ENCODE peak calls at places on chromosome X, in ten cellular contexts. V, P, F, L, M, Y, I, W, H and T are unnamed samples.

GRCh38 chrX:56232221-56233082 is at the start of gene KLF8:
- DNase-seq in V (peak), P (peak), F (no peak), L (no peak), M (no peak), Y (peak), I (peak), W (peak), H (peak), T (peak)

GRCh38 chrX:2410279-2411020 is 90.3 kb downstream of the DHRSX start:
- DNase-seq in V (no peak), P (no peak), F (no peak), L (no peak), M (no peak), Y (no peak), I (no peak), W (no peak), H (no peak), T (no peak)

GRCh38 chrX:134373736-134374135 is 86.2 kb upstream of the HPRT1 start:
- DNase-seq in V (no peak), P (no peak), F (no peak), L (no peak), M (peak), Y (no peak), I (no peak), W (no peak), H (no peak), T (no peak)

GRCh38 chrX:15525664-15526416 is 25.2 kb downstream of the BMX start:
- DNase-seq in V (no peak), P (no peak), F (no peak), L (no peak), M (peak), Y (no peak), I (no peak), W (no peak), H (no peak), T (no peak)

GRCh38 chrX:40652664-40653063 is 5.3 kb upstream of the CXorf38 start:
- DNase-seq in V (no peak), P (no peak), F (no peak), L (no peak), M (no peak), Y (no peak), I (no peak), W (no peak), H (no peak), T (no peak)

GRCh38 chrX:69493193-69493592 is 10.9 kb upstream of the NALF2 start:
- DNase-seq in V (no peak), P (no peak), F (no peak), L (no peak), M (peak), Y (peak), I (no peak), W (no peak), H (no peak), T (peak)

GRCh38 chrX:38919853-38920528 is 118.7 kb downstream of the MID1IP1 start:
- DNase-seq in V (no peak), P (no peak), F (no peak), L (no peak), M (no peak), Y (no peak), I (no peak), W (no peak), H (no peak), T (no peak)

GRCh38 chrX:72182924-72183323 is 1.4 kb downstream of the PIN4 start:
- DNase-seq in V (no peak), P (no peak), F (no peak), L (no peak), M (no peak), Y (no peak), I (no peak), W (no peak), H (no peak), T (no peak)

GRCh38 chrX:32514986-32515385 is 696.4 kb downstream of the DMD start:
- DNase-seq in V (no peak), P (no peak), F (no peak), L (no peak), M (no peak), Y (no peak), I (no peak), W (no peak), H (no peak), T (no peak)

GRCh38 chrX:44042731-44043130 is 69.5 kb upstream of the NDP start:
- DNase-seq in V (no peak), P (no peak), F (no peak), L (no peak), M (no peak), Y (peak), I (no peak), W (no peak), H (no peak), T (no peak)

GRCh38 chrX:129039176-129039575 is 484.1 kb downstream of the SMARCA1 start:
- DNase-seq in V (no peak), P (no peak), F (no peak), L (no peak), M (no peak), Y (no peak), I (no peak), W (no peak), H (no peak), T (no peak)

GRCh38 chrX:129717902-129718301 is 20.9 kb upstream of the XPNPEP2 start:
- DNase-seq in V (no peak), P (no peak), F (no peak), L (no peak), M (no peak), Y (no peak), I (no peak), W (no peak), H (no peak), T (no peak)

GRCh38 chrX:54447461-54447860 is 7.3 kb downstream of the TSR2 start:
- DNase-seq in V (no peak), P (no peak), F (no peak), L (no peak), M (peak), Y (peak), I (no peak), W (no peak), H (no peak), T (no peak)

GRCh38 chrX:16386126-16386525 is 218.8 kb downstream of the MAGEB17 start:
- DNase-seq in V (no peak), P (no peak), F (no peak), L (no peak), M (no peak), Y (no peak), I (no peak), W (no peak), H (no peak), T (no peak)

GRCh38 chrX:13647709-13648212 is 5.2 kb upstream of the TCEANC start:
- DNase-seq in V (no peak), P (peak), F (no peak), L (peak), M (no peak), Y (peak), I (peak), W (peak), H (no peak), T (peak)

GRCh38 chrX:23797371-23798128 is 14.6 kb downstream of the SAT1 start:
- DNase-seq in V (peak), P (no peak), F (no peak), L (no peak), M (no peak), Y (no peak), I (no peak), W (no peak), H (no peak), T (no peak)

GRCh38 chrX:37380920-37381319 is 31.8 kb downstream of the PRRG1 start:
- DNase-seq in V (no peak), P (no peak), F (peak), L (no peak), M (no peak), Y (no peak), I (no peak), W (no peak), H (no peak), T (no peak)

GRCh38 chrX:8724176-8724757 is 7.7 kb downstream of the ANOS1 start:
- DNase-seq in V (no peak), P (no peak), F (no peak), L (no peak), M (peak), Y (peak), I (no peak), W (no peak), H (no peak), T (no peak)

GRCh38 chrX:133859860-133860259 is 125.5 kb downstream of the GPC3 start:
- DNase-seq in V (no peak), P (no peak), F (no peak), L (no peak), M (no peak), Y (no peak), I (no peak), W (no peak), H (no peak), T (no peak)

GRCh38 chrX:153190384-153190783 is 11.3 kb downstream of the MAGEA1 start:
- DNase-seq in V (no peak), P (no peak), F (no peak), L (no peak), M (no peak), Y (no peak), I (no peak), W (no peak), H (no peak), T (no peak)